ENCODE peak calls at places on chromosomes 13 and 19, in ten cellular contexts. I is NCI-H1092; V is activated gamma-delta T cell treated with anti-CD3 and anti-CD28 coated beads, Interleukin-2, amount 50 U/mL, for 16 hours; N is M059J; F is EH; Y is stimulated activated CD4-positive, alpha-beta T cell treated with anti-CD3 and anti-CD28 coated beads, Interleukin-2, amount 100 ng/mL, for 48 hours; K is COR-L47; J is WTC11; E is activated CD4-positive, alpha-beta T cell treated with anti-CD3 and anti-CD28 coated beads, Interleukin-2, amount 50 U/mL, for 24 hours; A is memory B cell. M is an unnamed sample.

GRCh38 chr19:14536926-14537692 is 7.7 kb downstream of the TECR start:
- DNase-seq in I (no peak), V (no peak), N (no peak), F (peak), Y (no peak), K (no peak), J (peak), E (no peak), A (no peak), M (no peak)

GRCh38 chr19:29841559-29842367 is 30.0 kb downstream of the CCNE1 start:
- DNase-seq in I (no peak), V (no peak), N (peak), F (peak), Y (no peak), K (peak), J (no peak), E (no peak), A (no peak), M (no peak)

GRCh38 chr19:48501961-48502719 is 9.5 kb downstream of the LMTK3 start:
- DNase-seq in I (no peak), V (no peak), N (peak), F (peak), Y (peak), K (peak), J (peak), E (peak), A (no peak), M (no peak)

GRCh38 chr13:98606296-98606695 is 29.4 kb upstream of the STK24 start:
- DNase-seq in I (no peak), V (no peak), N (no peak), F (peak), Y (no peak), K (no peak), J (no peak), E (no peak), A (no peak), M (no peak)

GRCh38 chr19:35539850-35540249 is 5.6 kb upstream of the TMEM147 start:
- DNase-seq in I (no peak), V (no peak), N (no peak), F (no peak), Y (no peak), K (no peak), J (no peak), E (no peak), A (no peak), M (no peak)

GRCh38 chr13:107144432-107144831 is 576.5 kb upstream of the ARGLU1 start:
- DNase-seq in I (no peak), V (no peak), N (no peak), F (no peak), Y (no peak), K (no peak), J (no peak), E (no peak), A (no peak), M (no peak)

GRCh38 chr19:35291916-35292315 is at the start of gene MAG:
- DNase-seq in I (no peak), V (no peak), N (no peak), F (no peak), Y (no peak), K (no peak), J (no peak), E (no peak), A (no peak), M (no peak)

GRCh38 chr19:46391296-46392251 is 21.8 kb downstream of the CCDC8 start:
- DNase-seq in I (no peak), V (no peak), N (no peak), F (no peak), Y (no peak), K (no peak), J (no peak), E (no peak), A (no peak), M (no peak)

GRCh38 chr19:30590596-30591229 is 218.5 kb downstream of the ZNF536 start:
- DNase-seq in I (no peak), V (no peak), N (no peak), F (no peak), Y (no peak), K (no peak), J (no peak), E (no peak), A (no peak), M (no peak)

GRCh38 chr13:65057986-65058385 is 2172.2 kb downstream of the PCDH9 start:
- DNase-seq in I (no peak), V (no peak), N (no peak), F (peak), Y (no peak), K (no peak), J (no peak), E (no peak), A (no peak), M (no peak)

GRCh38 chr19:51808333-51808986 is 13.5 kb downstream of the FPR3 start:
- DNase-seq in I (no peak), V (no peak), N (peak), F (peak), Y (no peak), K (no peak), J (no peak), E (no peak), A (no peak), M (no peak)

GRCh38 chr13:30720470-30720869 is 14.9 kb upstream of the ALOX5AP start:
- DNase-seq in I (no peak), V (no peak), N (peak), F (peak), Y (no peak), K (no peak), J (no peak), E (no peak), A (no peak), M (no peak)

GRCh38 chr13:98893361-98893760 is 84.5 kb downstream of the DOCK9 start:
- DNase-seq in I (no peak), V (no peak), N (no peak), F (no peak), Y (no peak), K (no peak), J (no peak), E (no peak), A (no peak), M (no peak)

GRCh38 chr19:21022996-21023395 is 2.5 kb downstream of the ZNF430 start:
- DNase-seq in I (no peak), V (peak), N (peak), F (peak), Y (peak), K (no peak), J (no peak), E (peak), A (no peak), M (no peak)

GRCh38 chr19:10517760-10518443 is 655 bp upstream of the S1PR5 start:
- DNase-seq in I (no peak), V (no peak), N (peak), F (peak), Y (no peak), K (peak), J (peak), E (no peak), A (no peak), M (no peak)

GRCh38 chr13:46679369-46680180 is 117.4 kb downstream of the ESD start:
- DNase-seq in I (no peak), V (peak), N (peak), F (peak), Y (no peak), K (peak), J (no peak), E (no peak), A (peak), M (peak)

GRCh38 chr19:10510301-10510802 is 6.9 kb downstream of the S1PR5 start:
- DNase-seq in I (no peak), V (peak), N (peak), F (peak), Y (peak), K (no peak), J (peak), E (no peak), A (peak), M (peak)

GRCh38 chr19:55653651-55654322 is 1.0 kb upstream of the U2AF2 start:
- DNase-seq in I (peak), V (peak), N (peak), F (peak), Y (peak), K (peak), J (peak), E (peak), A (peak), M (peak)

GRCh38 chr19:41521860-41522555 is 54.0 kb upstream of the CEACAM21 start:
- DNase-seq in I (no peak), V (no peak), N (no peak), F (no peak), Y (no peak), K (no peak), J (peak), E (no peak), A (peak), M (no peak)

GRCh38 chr19:56162258-56162657 is 13.6 kb upstream of the GALP start:
- DNase-seq in I (no peak), V (no peak), N (peak), F (no peak), Y (no peak), K (no peak), J (no peak), E (no peak), A (no peak), M (no peak)

GRCh38 chr13:94063096-94063495 is 416.4 kb downstream of the DCT start:
- DNase-seq in I (no peak), V (no peak), N (no peak), F (peak), Y (no peak), K (no peak), J (no peak), E (no peak), A (no peak), M (no peak)

GRCh38 chr19:33736158-33736557 is 60.5 kb upstream of the KCTD15 start:
- DNase-seq in I (no peak), V (no peak), N (no peak), F (no peak), Y (no peak), K (no peak), J (no peak), E (no peak), A (no peak), M (no peak)

GRCh38 chr13:51230473-51231105 is 8.4 kb downstream of the FAM124A start:
- DNase-seq in I (no peak), V (no peak), N (peak), F (peak), Y (no peak), K (no peak), J (no peak), E (no peak), A (no peak), M (no peak)

GRCh38 chr19:55613930-55614710 is 8.7 kb downstream of the ZNF865 start:
- DNase-seq in I (no peak), V (no peak), N (no peak), F (no peak), Y (no peak), K (no peak), J (no peak), E (no peak), A (no peak), M (no peak)

GRCh38 chr19:44587863-44588752 is 25.3 kb upstream of the IGSF23 start:
- DNase-seq in I (no peak), V (no peak), N (peak), F (peak), Y (peak), K (no peak), J (no peak), E (no peak), A (no peak), M (no peak)

GRCh38 chr13:31198524-31198923 is 1.3 kb upstream of the B3GLCT start:
- DNase-seq in I (no peak), V (no peak), N (no peak), F (no peak), Y (no peak), K (no peak), J (no peak), E (no peak), A (no peak), M (no peak)

GRCh38 chr13:89361909-89362308 is 1690.7 kb downstream of the SLITRK5 start:
- DNase-seq in I (no peak), V (no peak), N (no peak), F (no peak), Y (no peak), K (no peak), J (no peak), E (no peak), A (no peak), M (no peak)

GRCh38 chr13:99215466-99215865 is 14.8 kb downstream of the UBAC2 start:
- DNase-seq in I (no peak), V (peak), N (no peak), F (no peak), Y (no peak), K (no peak), J (no peak), E (peak), A (no peak), M (no peak)

M was measured in GM12891.